ENCODE peak calls at places on chromosomes 7 and 10, in nine cellular contexts. T is hepatocyte, L is foreskin fibroblast, Q is body of pancreas, R is AG10803, S is Calu3, K is GM12865, N is dorsolateral prefrontal cortex, E is sigmoid colon. A is an unnamed sample.

GRCh38 chr7:44073664-44074348 is 8.4 kb upstream of the PGAM2 start:
- DNase-seq in T (no peak), L (peak), Q (peak), R (peak), S (peak), K (peak), N (peak), E (peak), A (no peak)

GRCh38 chr10:12050528-12050927 is 7.9 kb upstream of the UPF2 start:
- DNase-seq in T (no peak), L (no peak), Q (no peak), R (no peak), S (no peak), K (no peak), N (no peak), E (no peak), A (no peak)

GRCh38 chr7:117296066-117296465 is 26.8 kb downstream of the WNT2 start:
- DNase-seq in T (no peak), L (no peak), Q (no peak), R (no peak), S (no peak), K (no peak), N (no peak), E (no peak), A (no peak)

GRCh38 chr7:9307131-9307530 is 873.7 kb downstream of the NXPH1 start:
- DNase-seq in T (no peak), L (no peak), Q (no peak), R (no peak), S (no peak), K (no peak), N (no peak), E (no peak), A (no peak)

GRCh38 chr7:99030951-99031350 is 113.0 kb downstream of the SMURF1 start:
- DNase-seq in T (no peak), L (no peak), Q (no peak), R (peak), S (no peak), K (no peak), N (no peak), E (no peak), A (no peak)

GRCh38 chr7:124155400-124156022 is 122.6 kb upstream of the TMEM229A start:
- DNase-seq in T (peak), L (no peak), Q (no peak), R (peak), S (no peak), K (peak), N (no peak), E (no peak), A (no peak)

GRCh38 chr7:135189961-135190360 is 19.5 kb upstream of the CYREN start:
- DNase-seq in T (no peak), L (peak), Q (no peak), R (peak), S (no peak), K (no peak), N (no peak), E (no peak), A (no peak)

GRCh38 chr10:12697741-12698140 is 303.8 kb downstream of the CCDC3 start:
- DNase-seq in T (no peak), L (no peak), Q (peak), R (no peak), S (no peak), K (no peak), N (no peak), E (no peak), A (no peak)

GRCh38 chr7:128194533-128195282 is 46.4 kb upstream of the LEP start:
- DNase-seq in T (no peak), L (no peak), Q (no peak), R (no peak), S (no peak), K (no peak), N (no peak), E (peak), A (no peak)

GRCh38 chr10:84076540-84077195 is 62.6 kb upstream of the GHITM start:
- DNase-seq in T (peak), L (no peak), Q (no peak), R (peak), S (no peak), K (peak), N (no peak), E (no peak), A (no peak)

GRCh38 chr7:28419717-28420116 is 7.4 kb downstream of the CREB5 start:
- DNase-seq in T (no peak), L (peak), Q (no peak), R (peak), S (no peak), K (no peak), N (no peak), E (peak), A (no peak)

GRCh38 chr7:120272896-120273475 is at the start of gene KCND2:
- DNase-seq in T (peak), L (no peak), Q (no peak), R (no peak), S (peak), K (peak), N (peak), E (no peak), A (no peak)

GRCh38 chr10:119651514-119652327 is 541 bp downstream of the BAG3 start:
- DNase-seq in T (peak), L (no peak), Q (peak), R (no peak), S (peak), K (no peak), N (no peak), E (peak), A (no peak)

GRCh38 chr7:73885975-73886798 is 25.2 kb downstream of the TMEM270 start:
- DNase-seq in T (peak), L (no peak), Q (peak), R (peak), S (no peak), K (no peak), N (peak), E (peak), A (no peak)

GRCh38 chr7:145774777-145775176 is 341.8 kb upstream of the CNTNAP2 start:
- DNase-seq in T (no peak), L (no peak), Q (no peak), R (no peak), S (no peak), K (no peak), N (no peak), E (no peak), A (no peak)

GRCh38 chr7:111041577-111041976 is 49.4 kb upstream of the LRRN3 start:
- DNase-seq in T (no peak), L (peak), Q (no peak), R (no peak), S (no peak), K (no peak), N (no peak), E (no peak), A (no peak)

GRCh38 chr10:86079088-86079487 is 287.5 kb downstream of the GRID1 start:
- DNase-seq in T (peak), L (no peak), Q (no peak), R (no peak), S (peak), K (no peak), N (no peak), E (no peak), A (no peak)

GRCh38 chr7:149727053-149727452 is 46.3 kb downstream of the ZNF467 start:
- DNase-seq in T (no peak), L (no peak), Q (no peak), R (no peak), S (no peak), K (no peak), N (no peak), E (peak), A (no peak)

GRCh38 chr10:9301148-9301547 is 1246.7 kb downstream of the GATA3 start:
- DNase-seq in T (no peak), L (no peak), Q (no peak), R (no peak), S (peak), K (no peak), N (no peak), E (no peak), A (no peak)

GRCh38 chr7:98329100-98329871 is 47.8 kb downstream of the BRI3 start:
- DNase-seq in T (peak), L (no peak), Q (no peak), R (no peak), S (no peak), K (no peak), N (no peak), E (no peak), A (no peak)

GRCh38 chr10:46068905-46069304 is 22.8 kb upstream of the MSMB start:
- DNase-seq in T (no peak), L (no peak), Q (no peak), R (no peak), S (no peak), K (no peak), N (no peak), E (no peak), A (no peak)

GRCh38 chr10:91519899-91520514 is 109.9 kb downstream of the HECTD2 start:
- DNase-seq in T (no peak), L (no peak), Q (peak), R (no peak), S (no peak), K (no peak), N (no peak), E (no peak), A (no peak)

GRCh38 chr10:99345350-99345749 is 16.2 kb downstream of the CNNM1 start:
- DNase-seq in T (no peak), L (peak), Q (no peak), R (peak), S (no peak), K (peak), N (no peak), E (no peak), A (no peak)

GRCh38 chr7:421056-421991 is 98.3 kb downstream of the PDGFA start:
- DNase-seq in T (no peak), L (no peak), Q (peak), R (no peak), S (no peak), K (no peak), N (peak), E (no peak), A (no peak)

GRCh38 chr10:34651796-34652195 is 163.3 kb downstream of the PARD3 start:
- DNase-seq in T (no peak), L (peak), Q (no peak), R (peak), S (no peak), K (no peak), N (no peak), E (no peak), A (no peak)

GRCh38 chr7:142412551-142413193 is 154.8 kb upstream of the PRSS58 start:
- DNase-seq in T (peak), L (peak), Q (no peak), R (peak), S (peak), K (peak), N (no peak), E (no peak), A (no peak)

GRCh38 chr10:93071177-93071472 is 2.6 kb upstream of the CYP26A1 start:
- DNase-seq in T (no peak), L (no peak), Q (no peak), R (no peak), S (no peak), K (no peak), N (no peak), E (no peak), A (no peak)

GRCh38 chr7:40315277-40315676 is 180.5 kb downstream of the SUGCT start:
- DNase-seq in T (no peak), L (no peak), Q (no peak), R (no peak), S (no peak), K (no peak), N (no peak), E (no peak), A (no peak)

GRCh38 chr7:158829021-158829341 is 328 bp downstream of the ESYT2 start:
- DNase-seq in T (peak), L (peak), Q (peak), R (peak), S (peak), K (peak), N (no peak), E (no peak), A (no peak)

GRCh38 chr10:36592964-36593363 is 532.4 kb upstream of the ANKRD30A start:
- DNase-seq in T (no peak), L (no peak), Q (no peak), R (no peak), S (no peak), K (no peak), N (no peak), E (no peak), A (no peak)

GRCh38 chr7:27155816-27156507 is 513 bp downstream of the HOXA7 start:
- DNase-seq in T (no peak), L (no peak), Q (no peak), R (peak), S (no peak), K (no peak), N (peak), E (peak), A (peak)

GRCh38 chr10:76010703-76011102 is 579.3 kb downstream of the LRMDA start:
- DNase-seq in T (no peak), L (no peak), Q (no peak), R (no peak), S (no peak), K (no peak), N (no peak), E (no peak), A (no peak)

GRCh38 chr10:76009531-76009930 is 578.1 kb downstream of the LRMDA start:
- DNase-seq in T (no peak), L (no peak), Q (no peak), R (no peak), S (no peak), K (no peak), N (no peak), E (no peak), A (no peak)

GRCh38 chr10:76015245-76015644 is 583.8 kb downstream of the LRMDA start:
- DNase-seq in T (no peak), L (no peak), Q (no peak), R (no peak), S (no peak), K (no peak), N (no peak), E (peak), A (no peak)

GRCh38 chr10:76017026-76017732 is 585.8 kb downstream of the LRMDA start:
- DNase-seq in T (no peak), L (no peak), Q (no peak), R (no peak), S (no peak), K (no peak), N (no peak), E (no peak), A (no peak)

GRCh38 chr10:76012928-76013327 is 581.5 kb downstream of the LRMDA start:
- DNase-seq in T (no peak), L (no peak), Q (no peak), R (no peak), S (no peak), K (no peak), N (no peak), E (no peak), A (no peak)
- TF ChIP-seq CTCF in T (no peak), L (no peak), Q (no peak), R (no peak), S (no peak), K (no peak), N (no peak), E (no peak), A (no peak)

GRCh38 chr7:72163266-72163665 is 248.9 kb downstream of the CALN1 start:
- DNase-seq in T (no peak), L (no peak), Q (no peak), R (no peak), S (no peak), K (no peak), N (no peak), E (no peak), A (no peak)

DNA sequence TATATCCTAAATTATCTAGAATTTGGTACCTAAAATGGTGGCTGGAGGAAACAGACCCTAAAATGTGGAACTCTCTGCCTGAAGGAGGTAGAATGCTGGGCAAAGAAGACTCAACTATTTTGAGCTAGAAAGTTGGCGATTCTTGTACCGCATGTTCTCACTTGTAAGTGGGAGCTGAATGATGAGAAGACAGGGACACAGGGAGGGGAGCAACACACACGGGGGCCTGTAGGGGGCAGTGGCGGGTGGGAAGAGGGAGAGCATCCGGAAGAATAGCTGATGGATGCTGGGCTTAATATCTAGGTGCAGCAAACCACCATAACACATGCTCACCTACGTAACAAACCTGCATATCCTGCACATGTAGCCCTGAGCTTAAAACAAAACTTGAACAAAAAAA is 250.6 kb downstream of the CALN1 start:
- DNase-seq in T (no peak), L (no peak), Q (no peak), R (no peak), S (no peak), K (no peak), N (no peak), E (no peak), A (no peak)
- TF ChIP-seq CTCF in T (no peak), L (no peak), Q (no peak), R (no peak), S (no peak), K (peak), N (no peak), E (no peak), A (no peak)

DNA sequence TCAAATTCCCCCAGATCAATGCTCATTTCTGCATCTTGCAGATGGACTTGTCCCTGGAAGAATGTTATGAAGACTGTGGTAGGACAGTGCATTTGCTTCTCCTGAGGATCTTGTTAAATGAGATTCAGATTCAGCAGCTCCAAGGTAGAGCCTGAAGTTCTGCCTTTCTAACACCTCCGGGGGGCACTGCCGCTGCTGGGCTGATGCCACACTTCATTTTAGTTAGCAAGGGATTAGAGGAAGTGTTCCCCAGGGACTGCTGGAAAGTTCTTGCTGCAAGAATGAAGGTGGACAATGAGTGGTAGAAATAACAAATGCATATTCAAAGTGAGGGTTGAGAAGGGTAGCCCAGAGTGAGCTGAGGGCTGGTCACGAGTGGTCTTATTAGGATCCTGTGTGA is 434.3 kb upstream of the AKR1E2 start:
- DNase-seq in T (no peak), L (no peak), Q (no peak), R (peak), S (peak), K (peak), N (no peak), E (no peak), A (no peak)
- TF ChIP-seq CTCF in T (no peak), L (no peak), Q (no peak), R (no peak), S (no peak), K (no peak), N (no peak), E (no peak), A (no peak)

DNA sequence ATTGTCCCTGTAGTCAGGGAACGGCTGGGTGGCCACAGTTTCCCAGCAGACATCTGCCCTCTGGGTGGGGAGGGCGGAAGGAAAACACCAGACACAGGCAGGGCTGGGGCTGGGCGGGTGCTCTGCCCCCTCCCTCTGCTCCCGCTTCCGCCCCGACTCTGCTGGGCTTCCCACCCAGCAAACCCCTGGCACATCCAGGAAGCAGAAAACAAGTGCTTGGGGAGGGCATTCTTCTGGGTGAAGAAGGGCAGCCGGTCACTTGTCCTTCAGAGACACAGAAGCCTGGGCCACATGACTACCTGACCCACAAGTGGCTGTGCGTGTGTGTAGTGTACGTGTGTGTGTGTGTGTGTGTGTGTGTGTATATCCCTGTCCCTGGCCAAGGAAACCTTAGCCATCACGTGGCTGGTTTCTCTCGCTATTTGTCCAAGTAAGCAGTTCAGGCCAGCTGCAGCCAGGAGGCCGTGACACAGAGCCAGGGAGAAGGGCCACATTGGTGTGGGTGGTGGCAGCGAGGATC is 77.9 kb downstream of the ZMIZ1 start:
- DNase-seq in T (no peak), L (no peak), Q (peak), R (peak), S (no peak), K (no peak), N (peak), E (peak), A (no peak)
- TF ChIP-seq CTCF in T (no peak), L (no peak), Q (peak), R (peak), S (no peak), K (no peak), N (no peak), E (no peak), A (no peak)

DNA sequence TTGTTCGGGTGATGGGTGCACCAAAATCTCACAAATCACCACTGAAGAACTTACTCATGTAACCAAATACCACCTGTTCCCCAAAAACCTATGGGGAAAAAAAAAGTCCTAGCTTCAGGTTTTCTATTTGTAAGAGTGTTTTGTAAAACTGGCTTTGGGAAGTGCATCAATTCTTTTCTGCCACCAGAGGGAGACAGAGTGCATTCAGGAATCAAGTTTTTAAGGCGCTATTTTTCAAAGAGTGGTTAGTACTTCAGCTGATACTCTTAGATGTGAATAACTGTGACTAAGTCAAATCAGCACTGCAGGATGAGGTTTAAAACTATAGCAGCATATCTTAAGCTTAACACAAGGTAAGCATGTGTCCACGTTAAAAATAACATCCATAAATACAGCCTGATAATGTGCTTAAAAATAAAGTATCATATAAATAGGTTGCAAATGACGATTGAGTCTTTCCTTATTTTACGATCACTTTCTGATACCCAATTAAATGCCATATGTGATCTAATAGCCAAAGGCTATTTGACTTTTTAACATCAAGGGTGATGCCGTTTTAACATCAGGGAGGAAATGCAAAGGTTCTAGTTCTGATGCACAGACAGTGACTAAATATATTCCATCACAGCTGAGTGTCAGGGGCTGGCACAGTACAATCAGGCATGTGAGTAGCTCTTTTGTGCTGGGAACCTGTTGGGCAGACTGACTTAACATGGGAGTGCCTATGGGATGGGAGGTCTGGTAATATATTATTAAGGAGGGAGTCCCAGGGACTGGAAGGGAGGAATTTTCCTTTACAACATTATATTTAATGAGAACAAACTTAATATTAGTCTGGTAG is 10.6 kb upstream of the LYZL2 start:
- DNase-seq in T (peak), L (peak), Q (no peak), R (peak), S (peak), K (peak), N (no peak), E (no peak), A (no peak)
- TF ChIP-seq CTCF in T (peak), L (peak), Q (peak), R (peak), S (peak), K (peak), N (peak), E (peak), A (no peak)

DNA sequence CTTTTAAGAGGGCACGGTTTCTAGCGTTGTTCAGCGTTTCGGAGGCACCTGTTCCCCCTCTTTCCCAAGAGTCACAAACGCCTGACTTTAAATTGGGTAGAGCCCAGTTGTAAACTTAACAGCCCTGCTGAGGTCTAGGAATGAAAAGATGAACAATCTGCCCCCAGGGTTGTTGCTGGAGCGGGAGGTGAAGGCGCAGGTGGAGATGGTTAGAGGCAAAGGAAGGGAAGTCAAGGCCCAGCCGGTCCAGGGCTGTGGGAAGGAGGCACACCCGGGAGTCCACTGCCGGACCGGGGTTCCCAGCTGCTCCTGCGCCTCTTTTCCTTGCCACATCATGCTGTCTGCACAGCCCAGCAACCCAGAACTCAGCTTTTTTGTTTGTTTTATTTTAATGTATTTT is 770 bp downstream of the PRXL2A start:
- DNase-seq in T (peak), L (no peak), Q (no peak), R (no peak), S (no peak), K (no peak), N (no peak), E (no peak), A (no peak)
- TF ChIP-seq CTCF in T (no peak), L (no peak), Q (no peak), R (no peak), S (no peak), K (no peak), N (no peak), E (no peak), A (no peak)

A was measured in omental fat pad.